ENCODE peak calls at places on chromosomes 1 and 21, in six cellular contexts. N, R, V, J, I and G are unnamed samples.

GRCh38 chr21:26280715-26281310 is 110.2 kb upstream of the APP start:
- DNase-seq in I (no peak), N (no peak), J (no peak), V (no peak), R (no peak), G (peak; percentile 1)

GRCh38 chr1:205373022-205373421 is 16.3 kb upstream of the KLHDC8A start:
- DNase-seq in R (no peak), I (no peak), N (peak; percentile 16), V (no peak), J (no peak), G (no peak)

GRCh38 chr1:173411835-173412742 is 65.0 kb upstream of the PRDX6 start:
- DNase-seq in J (peak; percentile 77), V (no peak), I (no peak), N (peak; percentile 89), R (no peak), G (peak; percentile 96)

GRCh38 chr1:77370588-77371306 is 88.9 kb downstream of the AK5 start:
- DNase-seq in R (no peak), J (no peak), I (no peak), V (no peak), N (peak; percentile 99), G (peak; percentile 99)

GRCh38 chr1:230286890-230287269 is 139.3 kb downstream of the PGBD5 start:
- DNase-seq in V (no peak), J (no peak), R (no peak), N (no peak), I (no peak), G (no peak)

GRCh38 chr1:216750031-216750627 is 26.9 kb upstream of the ESRRG start:
- DNase-seq in I (peak; percentile 46), R (peak; percentile 48), N (peak; percentile 69), V (no peak), J (peak; percentile 67), G (peak; percentile 61)

GRCh38 chr1:243796016-243796415 is 54.0 kb downstream of the AKT3 start:
- DNase-seq in R (no peak), N (no peak), V (no peak), I (no peak), J (no peak), G (no peak)

GRCh38 chr1:226549094-226549936 is 751 bp downstream of the STUM start:
- DNase-seq in R (peak; percentile 38), V (peak; percentile 67), J (no peak), I (peak; percentile 3), N (no peak), G (no peak)

GRCh38 chr1:158154501-158154900 is 26.2 kb upstream of the CD1D start:
- DNase-seq in R (no peak), V (no peak), I (no peak), J (no peak), N (no peak), G (no peak)

GRCh38 chr1:87778896-87779295 is 450.2 kb downstream of the LMO4 start:
- DNase-seq in V (no peak), I (no peak), J (no peak), R (no peak), N (peak; percentile 24), G (no peak)

GRCh38 chr1:11434506-11434905 is 44.4 kb upstream of the DISP3 start:
- DNase-seq in R (no peak), J (no peak), V (no peak), I (no peak), N (no peak), G (no peak)

GRCh38 chr1:61389194-61389925 is 307.0 kb downstream of the NFIA start:
- DNase-seq in V (no peak), I (no peak), R (no peak), N (no peak), J (no peak), G (no peak)

GRCh38 chr1:33358771-33359503 is 38.0 kb upstream of the A3GALT2 start:
- DNase-seq in I (no peak), N (no peak), R (no peak), J (no peak), V (no peak), G (no peak)

GRCh38 chr1:197418693-197419092 is 150.6 kb downstream of the CRB1 start:
- DNase-seq in V (no peak), R (no peak), I (no peak), N (no peak), J (no peak), G (no peak)

GRCh38 chr1:115668579-115668978 is 26.8 kb downstream of the VANGL1 start:
- DNase-seq in V (no peak), I (no peak), J (no peak), N (peak; percentile 57), R (no peak), G (peak; percentile 42)

GRCh38 chr21:45366931-45367401 is 38.0 kb upstream of the COL18A1 start:
- DNase-seq in N (peak; percentile 98), R (no peak), J (no peak), I (no peak), V (no peak), G (peak; percentile 98)

GRCh38 chr21:37619464-37619974 is 252.9 kb downstream of the DYRK1A start:
- DNase-seq in R (no peak), N (no peak), V (no peak), I (no peak), J (peak; percentile 90), G (no peak)

GRCh38 chr1:96362623-96363022 is 359.0 kb upstream of the PTBP2 start:
- DNase-seq in N (peak; percentile 99), V (no peak), R (no peak), J (peak; percentile 79), I (no peak), G (peak; percentile 99)

GRCh38 chr1:96365596-96365995 is 356.0 kb upstream of the PTBP2 start:
- DNase-seq in V (no peak), R (no peak), I (no peak), N (no peak), J (no peak), G (peak; percentile 70)

GRCh38 chr1:96365076-96365475 is 356.5 kb upstream of the PTBP2 start:
- DNase-seq in V (no peak), J (no peak), R (no peak), I (no peak), N (peak; percentile 41), G (no peak)

GRCh38 chr1:96366516-96366915 is 355.1 kb upstream of the PTBP2 start:
- DNase-seq in R (no peak), V (no peak), I (no peak), J (no peak), N (no peak), G (peak; percentile 42)

GRCh38 chr1:96364576-96364975 is 357.0 kb upstream of the PTBP2 start:
- DNase-seq in J (no peak), I (no peak), R (no peak), V (no peak), N (peak; percentile 80), G (no peak)
- H3K14ac ChIP-seq in J (no peak overlapping the region), I (no peak overlapping the region), R (no peak overlapping the region), V (no peak overlapping the region), N (peak overlapping the region; percentile 20), G (no peak overlapping the region)

GRCh38 chr1:36465731-36466369 is 1.7 kb upstream of the MRPS15 start:
- DNase-seq in R (no peak), I (no peak), J (peak; percentile 23), N (no peak), V (no peak), G (no peak)

GRCh38 chr1:36464605-36465393 is 615 bp upstream of the MRPS15 start:
- DNase-seq in N (peak; percentile 15), J (peak; percentile 27), I (no peak), V (no peak), R (no peak), G (no peak)

GRCh38 chr1:36466370-36467026 is 2.3 kb upstream of the MRPS15 start:
- DNase-seq in V (no peak), I (no peak), J (no peak), N (no peak), R (no peak), G (no peak)

GRCh38 chr1:36463404-36463772 is 796 bp downstream of the MRPS15 start:
- DNase-seq in R (no peak), J (no peak), I (no peak), V (no peak), N (no peak), G (no peak)

GRCh38 chr1:36463773-36464604 is at the start of gene MRPS15:
- DNase-seq in N (peak; percentile 95), I (peak; percentile 90), R (peak; percentile 94), V (peak; percentile 97), J (peak; percentile 97), G (peak; percentile 97)
- H3K14ac ChIP-seq in N (peak within 1 kb of the TSS; percentile 90), I (no peak within 1 kb of the TSS), R (peak within 1 kb of the TSS; percentile 90), V (no peak within 1 kb of the TSS), J (peak within 1 kb of the TSS; percentile 88), G (no peak within 1 kb of the TSS)

GRCh38 chr1:56671542-56671941 is 26.4 kb downstream of the PRKAA2 start:
- DNase-seq in N (no peak), R (no peak), I (no peak), V (no peak), J (no peak), G (no peak)

GRCh38 chr1:56671085-56671484 is 26.0 kb downstream of the PRKAA2 start:
- DNase-seq in V (no peak), I (no peak), N (no peak), R (no peak), J (no peak), G (no peak)

GRCh38 chr1:56666112-56666608 is 21.0 kb downstream of the PRKAA2 start:
- DNase-seq in V (no peak), N (no peak), I (no peak), J (no peak), R (no peak), G (no peak)

GRCh38 chr1:56672579-56672978 is 27.5 kb downstream of the PRKAA2 start:
- DNase-seq in R (no peak), I (no peak), V (no peak), N (no peak), J (peak; percentile 30), G (no peak)

DNA sequence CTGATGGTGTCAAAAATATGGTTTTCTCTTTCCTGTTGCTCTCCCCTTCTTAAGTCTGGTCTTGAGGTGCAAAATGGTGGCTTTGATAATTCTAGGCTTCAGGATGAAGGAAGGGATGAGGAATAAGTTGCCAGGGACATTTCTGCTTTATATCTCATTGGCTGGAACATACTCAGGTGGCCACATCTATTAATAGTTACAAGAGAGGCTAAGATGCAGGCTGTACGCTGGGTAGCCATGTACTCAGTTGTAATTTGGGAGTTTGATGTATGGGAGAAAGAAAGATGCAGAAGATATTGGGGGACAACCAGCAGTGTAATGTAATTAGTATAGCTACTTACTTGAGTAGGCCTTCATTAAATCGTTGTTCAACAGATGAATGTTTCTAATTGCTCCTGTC is 25.2 kb downstream of the PRKAA2 start:
- DNase-seq in J (no peak), I (no peak), R (no peak), N (no peak), V (no peak), G (no peak)
- H3K14ac ChIP-seq in J (no peak overlapping the region), I (no peak overlapping the region), R (no peak overlapping the region), N (no peak overlapping the region), V (no peak overlapping the region), G (no peak overlapping the region)

GRCh38 chr1:112540395-112540794 is 31.6 kb downstream of the WNT2B start:
- DNase-seq in I (no peak), V (no peak), N (peak; percentile 71), R (no peak), J (no peak), G (no peak)
- H3K14ac ChIP-seq in I (no peak overlapping the region), V (no peak overlapping the region), N (no peak overlapping the region), R (no peak overlapping the region), J (no peak overlapping the region), G (no peak overlapping the region)

DNA sequence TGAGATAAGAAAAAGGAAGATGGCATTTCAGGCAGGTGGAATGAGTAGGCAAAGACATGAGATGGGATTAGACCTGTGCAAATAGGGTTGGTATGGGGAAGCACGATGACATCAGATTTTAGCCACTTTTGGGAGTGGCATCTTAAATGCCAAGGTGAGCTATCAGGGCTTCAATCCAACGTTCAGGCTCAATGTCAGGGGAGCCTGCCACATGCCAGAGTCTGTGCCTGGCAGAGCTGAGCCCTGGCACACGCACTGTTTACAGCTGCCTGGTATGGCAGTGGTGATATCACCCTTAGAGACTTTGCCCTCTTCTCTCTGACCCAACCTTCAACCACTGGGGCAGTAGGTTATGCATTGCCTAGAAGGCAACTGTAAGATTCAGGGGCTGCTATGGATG is 1.1 kb upstream of the GUCA2B start:
- DNase-seq in N (no peak), V (no peak), I (no peak), J (peak; percentile 62), R (no peak), G (no peak)
- H3K14ac ChIP-seq in N (no peak overlapping the region), V (no peak overlapping the region), I (no peak overlapping the region), J (no peak overlapping the region), R (no peak overlapping the region), G (no peak overlapping the region)